ENCODE peak calls at places on chromosomes 13 and 19, in seven cellular contexts. One of them, this sample, is unnamed.

GRCh38 chr19:3006075-3006767 is 22.9 kb downstream of the TLE2 start:
- DNase-seq in ovary: no peak
- DNase-seq in CD8-positive, alpha-beta memory T cell: no peak
- DNase-seq in T-cell: no peak
- DNase-seq in NCI-H1105: no peak
- DNase-seq in ELR: no peak
- DNase-seq in neural crest cell: no peak
- DNase-seq in this sample: no peak

GRCh38 chr19:38686530-38686888 is 39.1 kb downstream of the ACTN4 start:
- DNase-seq in ovary: no peak
- DNase-seq in CD8-positive, alpha-beta memory T cell: no peak
- DNase-seq in T-cell: no peak
- DNase-seq in NCI-H1105: no peak
- DNase-seq in ELR: no peak
- DNase-seq in neural crest cell: no peak
- DNase-seq in this sample: peak; percentile 24

GRCh38 chr19:32677657-32678056 is 2.0 kb downstream of the RGS9BP start:
- DNase-seq in ovary: no peak
- DNase-seq in CD8-positive, alpha-beta memory T cell: no peak
- DNase-seq in T-cell: no peak
- DNase-seq in NCI-H1105: no peak
- DNase-seq in ELR: peak; percentile 5
- DNase-seq in neural crest cell: no peak
- DNase-seq in this sample: no peak

GRCh38 chr19:39795001-39795400 is 16.3 kb downstream of the LEUTX start:
- DNase-seq in ovary: no peak
- DNase-seq in CD8-positive, alpha-beta memory T cell: no peak
- DNase-seq in T-cell: no peak
- DNase-seq in NCI-H1105: no peak
- DNase-seq in ELR: no peak
- DNase-seq in neural crest cell: no peak
- DNase-seq in this sample: no peak

GRCh38 chr19:50803633-50804419 is 13.6 kb downstream of the ACP4 start:
- DNase-seq in ovary: no peak
- DNase-seq in CD8-positive, alpha-beta memory T cell: no peak
- DNase-seq in T-cell: no peak
- DNase-seq in NCI-H1105: peak; percentile 46
- DNase-seq in ELR: peak; percentile 40
- DNase-seq in neural crest cell: no peak
- DNase-seq in this sample: peak; percentile 14

GRCh38 chr19:15251749-15252397 is 19.6 kb upstream of the EPHX3 start:
- DNase-seq in ovary: peak; percentile 89
- DNase-seq in CD8-positive, alpha-beta memory T cell: no peak
- DNase-seq in T-cell: no peak
- DNase-seq in NCI-H1105: no peak
- DNase-seq in ELR: peak; percentile 91
- DNase-seq in neural crest cell: peak; percentile 53
- DNase-seq in this sample: peak; percentile 84

GRCh38 chr19:16771618-16772017 is 52.0 kb downstream of the NWD1 start:
- DNase-seq in ovary: peak; percentile 82
- DNase-seq in CD8-positive, alpha-beta memory T cell: peak; percentile 77
- DNase-seq in T-cell: peak; percentile 47
- DNase-seq in NCI-H1105: peak; percentile 86
- DNase-seq in ELR: peak; percentile 82
- DNase-seq in neural crest cell: peak; percentile 91
- DNase-seq in this sample: peak; percentile 34

GRCh38 chr13:101785858-101786257 is 333.4 kb downstream of the ITGBL1 start:
- DNase-seq in ovary: no peak
- DNase-seq in CD8-positive, alpha-beta memory T cell: no peak
- DNase-seq in T-cell: no peak
- DNase-seq in NCI-H1105: peak; percentile 1
- DNase-seq in ELR: peak; percentile 60
- DNase-seq in neural crest cell: peak; percentile 2
- DNase-seq in this sample: no peak

GRCh38 chr13:48902421-48902820 is 73.3 kb upstream of the FNDC3A start:
- DNase-seq in ovary: no peak
- DNase-seq in CD8-positive, alpha-beta memory T cell: no peak
- DNase-seq in T-cell: no peak
- DNase-seq in NCI-H1105: no peak
- DNase-seq in ELR: peak; percentile 19
- DNase-seq in neural crest cell: no peak
- DNase-seq in this sample: peak; percentile 65

GRCh38 chr13:98751397-98752110 is 918 bp downstream of the SLC15A1 start:
- DNase-seq in ovary: no peak
- DNase-seq in CD8-positive, alpha-beta memory T cell: no peak
- DNase-seq in T-cell: no peak
- DNase-seq in NCI-H1105: no peak
- DNase-seq in ELR: peak; percentile 30
- DNase-seq in neural crest cell: no peak
- DNase-seq in this sample: no peak

GRCh38 chr13:99357920-99358319 is 50.7 kb upstream of the GPR183 start:
- DNase-seq in ovary: no peak
- DNase-seq in CD8-positive, alpha-beta memory T cell: no peak
- DNase-seq in T-cell: no peak
- DNase-seq in NCI-H1105: no peak
- DNase-seq in ELR: no peak
- DNase-seq in neural crest cell: no peak
- DNase-seq in this sample: no peak

GRCh38 chr19:30664358-30665058 is 292.3 kb downstream of the ZNF536 start:
- DNase-seq in ovary: no peak
- DNase-seq in CD8-positive, alpha-beta memory T cell: no peak
- DNase-seq in T-cell: no peak
- DNase-seq in NCI-H1105: peak; percentile 44
- DNase-seq in ELR: peak; percentile 5
- DNase-seq in neural crest cell: no peak
- DNase-seq in this sample: no peak

GRCh38 chr19:39765091-39766076 is 13.3 kb upstream of the LEUTX start:
- DNase-seq in ovary: no peak
- DNase-seq in CD8-positive, alpha-beta memory T cell: peak; percentile 53
- DNase-seq in T-cell: no peak
- DNase-seq in NCI-H1105: no peak
- DNase-seq in ELR: peak; percentile 67
- DNase-seq in neural crest cell: peak; percentile 76
- DNase-seq in this sample: peak; percentile 7

GRCh38 chr19:33280351-33280921 is 21.9 kb downstream of the CEBPA start:
- DNase-seq in ovary: no peak
- DNase-seq in CD8-positive, alpha-beta memory T cell: no peak
- DNase-seq in T-cell: no peak
- DNase-seq in NCI-H1105: no peak
- DNase-seq in ELR: peak; percentile 14
- DNase-seq in neural crest cell: no peak
- DNase-seq in this sample: no peak

GRCh38 chr19:40954573-40954972 is 36.5 kb upstream of the CYP2B6 start:
- DNase-seq in ovary: no peak
- DNase-seq in CD8-positive, alpha-beta memory T cell: no peak
- DNase-seq in T-cell: no peak
- DNase-seq in NCI-H1105: no peak
- DNase-seq in ELR: no peak
- DNase-seq in neural crest cell: no peak
- DNase-seq in this sample: no peak

GRCh38 chr13:25432686-25433085 is 60.9 kb downstream of the ATP8A2 start:
- DNase-seq in ovary: no peak
- DNase-seq in CD8-positive, alpha-beta memory T cell: no peak
- DNase-seq in T-cell: no peak
- DNase-seq in NCI-H1105: no peak
- DNase-seq in ELR: no peak
- DNase-seq in neural crest cell: no peak
- DNase-seq in this sample: no peak

GRCh38 chr13:29640665-29641064 is 45.2 kb upstream of the SLC7A1 start:
- DNase-seq in ovary: no peak
- DNase-seq in CD8-positive, alpha-beta memory T cell: no peak
- DNase-seq in T-cell: no peak
- DNase-seq in NCI-H1105: no peak
- DNase-seq in ELR: no peak
- DNase-seq in neural crest cell: no peak
- DNase-seq in this sample: no peak

GRCh38 chr19:53884256-53884655 is 2.3 kb downstream of the PRKCG start:
- DNase-seq in ovary: no peak
- DNase-seq in CD8-positive, alpha-beta memory T cell: no peak
- DNase-seq in T-cell: no peak
- DNase-seq in NCI-H1105: no peak
- DNase-seq in ELR: no peak
- DNase-seq in neural crest cell: no peak
- DNase-seq in this sample: no peak